ENCODE peak calls at places on chromosomes 4 and X, in four cellular contexts. E, G, W and R are unnamed samples.
A peak's percentile ranks its signal among the peaks of the same experiment; 100 is the strongest.

GRCh38 chr4:8267077-8267476 is 2.5 kb upstream of the HTRA3 start:
- DNase-seq in G (peak; percentile 33), W (peak; percentile 68), E (peak; percentile 79), R (peak; percentile 85)

GRCh38 chrX:111244238-111244750 is 26.0 kb downstream of the CAPN6 start:
- DNase-seq in E (no peak), G (peak; percentile 14), W (no peak), R (no peak)

GRCh38 chr4:158572608-158573007 is 50.9 kb downstream of the RXFP1 start:
- DNase-seq in G (no peak), E (no peak), W (no peak), R (no peak)

GRCh38 chrX:52363247-52363883 is 5.5 kb upstream of the XAGE2 start:
- DNase-seq in W (no peak), E (no peak), G (peak; percentile 5), R (no peak)

GRCh38 chr4:188329526-188329925 is 190.3 kb downstream of the TRIML1 start:
- DNase-seq in E (no peak), W (no peak), G (no peak), R (no peak)

GRCh38 chr4:163595590-163595989 is 101.1 kb downstream of the TMA16 start:
- DNase-seq in G (no peak), E (no peak), W (no peak), R (no peak)

GRCh38 chr4:152778656-152779512 is 646 bp downstream of the TIGD4 start:
- DNase-seq in G (peak; percentile 3), W (peak; percentile 18), E (no peak), R (no peak)

GRCh38 chrX:48487362-48487785 is 11.4 kb downstream of the FTSJ1 start:
- DNase-seq in W (no peak), G (peak; percentile 89), E (no peak), R (no peak)

GRCh38 chr4:144360394-144360793 is 219.9 kb upstream of the GYPA start:
- DNase-seq in G (no peak), E (no peak), W (no peak), R (no peak)

GRCh38 chr4:7650606-7651400 is 216.1 kb upstream of the PSAPL1 start:
- DNase-seq in G (no peak), W (no peak), E (no peak), R (peak; percentile 44)

GRCh38 chr4:152618971-152619370 is 60.8 kb downstream of the TMEM154 start:
- DNase-seq in G (no peak), W (no peak), E (no peak), R (no peak)

GRCh38 chr4:77040265-77040664 is 35.5 kb downstream of the CCNI start:
- DNase-seq in E (no peak), G (peak; percentile 85), W (no peak), R (no peak)
- H3K27ac ChIP-seq in E (no peak overlapping the region), G (no peak overlapping the region), W (no peak overlapping the region), R (no peak overlapping the region)

GRCh38 chr4:80011636-80012236 is 61.3 kb downstream of the ANTXR2 start:
- DNase-seq in W (no peak), E (no peak), G (peak; percentile 94), R (no peak)
- H3K27ac ChIP-seq in W (no peak overlapping the region), E (no peak overlapping the region), G (no peak overlapping the region), R (no peak overlapping the region)

DNA sequence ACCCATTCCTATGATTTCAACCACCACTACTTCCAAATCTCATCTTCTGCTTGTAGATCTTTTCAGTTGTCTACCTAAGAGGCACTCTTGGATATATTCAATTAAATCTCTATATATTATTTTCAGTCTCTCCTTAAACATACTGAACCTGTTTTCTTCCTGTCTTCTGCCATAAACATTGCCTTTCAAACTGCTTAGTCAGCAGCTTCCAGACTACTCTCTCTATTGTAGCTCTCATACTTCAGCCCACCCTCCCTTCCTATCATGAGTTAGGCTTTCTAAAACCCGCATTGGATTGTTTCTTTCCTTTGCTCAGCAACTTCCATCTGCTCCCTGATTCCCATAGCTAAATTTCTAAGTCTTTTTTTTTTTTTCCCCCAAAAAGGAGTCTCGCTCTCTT is 4.5 kb downstream of the AP1AR start:
- DNase-seq in G (no peak), W (no peak), E (no peak), R (no peak)
- H3K27ac ChIP-seq in G (no peak overlapping the region), W (no peak overlapping the region), E (no peak overlapping the region), R (no peak overlapping the region)

GRCh38 chr4:23878235-23878861 is 11.5 kb downstream of the PPARGC1A start:
- DNase-seq in W (no peak), G (no peak), E (no peak), R (no peak)
- H3K27ac ChIP-seq in W (no peak overlapping the region), G (no peak overlapping the region), E (peak overlapping the region; percentile 95), R (no peak overlapping the region)

GRCh38 chrX:41108684-41109205 is 23.5 kb downstream of the USP9X start:
- DNase-seq in G (no peak), E (no peak), W (no peak), R (no peak)

GRCh38 chrX:41105005-41105404 is 19.8 kb downstream of the USP9X start:
- DNase-seq in G (no peak), E (no peak), W (no peak), R (no peak)

GRCh38 chrX:41110801-41111625 is 25.8 kb downstream of the USP9X start:
- DNase-seq in G (peak; percentile 43), E (no peak), W (no peak), R (no peak)

DNA sequence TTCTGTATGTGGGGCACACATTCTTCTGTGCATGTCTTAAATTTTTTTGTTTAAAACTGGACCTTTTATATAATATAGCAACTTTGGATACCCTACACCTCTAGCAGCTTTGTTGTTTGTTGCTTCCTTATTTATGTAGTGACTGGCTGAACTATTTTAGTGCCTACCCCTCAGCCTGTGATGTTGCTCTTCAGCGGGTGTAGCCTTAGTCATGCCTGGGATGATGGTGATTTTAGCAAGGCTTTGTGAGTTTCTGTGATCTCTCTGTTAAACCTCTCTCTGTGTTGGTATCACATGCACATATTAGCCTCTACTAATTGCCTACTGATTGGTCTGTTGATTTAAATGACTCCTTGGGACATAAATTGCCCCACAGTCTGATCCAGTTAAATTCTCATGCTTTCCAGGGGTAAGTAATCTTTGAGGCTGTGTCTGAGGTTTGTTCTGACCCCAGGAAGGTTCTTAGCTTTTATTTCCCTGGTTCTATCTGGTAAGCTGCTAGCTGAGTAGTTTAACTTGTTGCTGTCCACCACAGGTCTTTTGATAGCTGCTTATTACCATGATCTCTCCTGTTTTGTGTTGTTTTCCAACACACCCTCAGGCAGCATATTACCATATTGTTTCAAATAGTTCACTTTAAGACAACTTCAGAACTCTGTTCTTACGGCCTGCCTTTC is 22.9 kb downstream of the USP9X start:
- DNase-seq in G (no peak), E (no peak), W (no peak), R (no peak)
- H3K27ac ChIP-seq in G (no peak overlapping the region), E (peak overlapping the region; percentile 79), W (no peak overlapping the region), R (no peak overlapping the region)

DNA sequence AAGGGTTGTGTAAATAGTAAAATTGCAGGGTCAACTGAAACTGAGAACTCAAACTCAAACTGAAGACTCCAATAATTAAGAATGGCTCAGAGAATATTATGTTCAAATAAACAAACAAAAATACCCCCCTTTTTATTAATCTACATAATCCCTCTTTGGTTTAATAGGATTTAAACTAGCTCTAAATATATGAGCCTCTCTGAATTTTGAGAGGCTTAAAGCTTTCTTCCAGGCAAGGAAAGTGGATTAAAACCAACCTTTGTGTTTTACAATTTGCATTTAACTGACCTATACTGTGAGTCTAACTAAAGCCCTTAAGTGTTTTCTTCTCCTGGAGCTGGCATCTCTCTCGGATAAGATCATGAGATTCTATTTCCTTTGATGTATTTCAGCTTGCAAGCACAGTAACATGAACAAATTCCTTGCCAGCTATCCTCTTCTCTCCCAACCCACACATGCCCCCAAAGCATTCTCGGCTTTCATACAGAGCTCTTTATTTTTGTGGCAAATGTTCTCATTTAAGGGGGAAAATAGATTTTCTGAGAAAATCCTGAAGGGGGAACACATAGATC is 1310.8 kb upstream of the AGA start:
- DNase-seq in G (no peak), E (no peak), W (no peak), R (no peak)
- H3K27ac ChIP-seq in G (no peak overlapping the region), E (no peak overlapping the region), W (no peak overlapping the region), R (no peak overlapping the region)

GRCh38 chrX:346034-346813 is 27.6 kb upstream of the GTPBP6 start:
- DNase-seq in E (no peak), W (no peak), G (no peak), R (peak; percentile 38)
- H3K27ac ChIP-seq in E (no peak overlapping the region), W (no peak overlapping the region), G (no peak overlapping the region), R (no peak overlapping the region)